ENCODE peak calls at places on chromosomes 2 and 18, in four cellular contexts. H is GM23338, Z is hepatocyte, T is chondrocyte. L is an unnamed sample.

GRCh38 chr18:51070545-51070944 is 40.5 kb downstream of the SMAD4 start:
- DNase-seq in H (no peak), Z (no peak), T (no peak), L (no peak)

GRCh38 chr2:241191101-241191500 is 2.6 kb downstream of the ANO7 start:
- DNase-seq in H (no peak), Z (no peak), T (no peak), L (no peak)

GRCh38 chr2:29012211-29012681 is 31.1 kb downstream of the TOGARAM2 start:
- DNase-seq in H (no peak), Z (no peak), T (no peak), L (no peak)

GRCh38 chr2:160022162-160022561 is 40.3 kb downstream of the PLA2R1 start:
- DNase-seq in H (peak), Z (no peak), T (no peak), L (no peak)

GRCh38 chr18:58578321-58578720 is 50.6 kb downstream of the ALPK2 start:
- DNase-seq in H (no peak), Z (no peak), T (no peak), L (peak)

GRCh38 chr18:28523758-28524475 is 347.0 kb upstream of the CDH2 start:
- DNase-seq in H (no peak), Z (no peak), T (no peak), L (no peak)

GRCh38 chr2:220959391-220959802 is 612.7 kb downstream of the EPHA4 start:
- DNase-seq in H (no peak), Z (peak), T (no peak), L (no peak)

GRCh38 chr18:8424917-8425725 is 184.1 kb upstream of the RAB12 start:
- DNase-seq in H (no peak), Z (no peak), T (no peak), L (no peak)

GRCh38 chr2:239252433-239253200 is 148.2 kb downstream of the HDAC4 start:
- DNase-seq in H (no peak), Z (no peak), T (no peak), L (no peak)

GRCh38 chr2:236799391-236800048 is 229.9 kb downstream of the ACKR3 start:
- DNase-seq in H (no peak), Z (no peak), T (no peak), L (no peak)

GRCh38 chr2:127662937-127663565 is 12.3 kb downstream of the LIMS2 start:
- DNase-seq in H (no peak), Z (no peak), T (peak), L (no peak)

GRCh38 chr2:199278099-199278498 is 179.6 kb downstream of the SATB2 start:
- DNase-seq in H (no peak), Z (no peak), T (no peak), L (no peak)

GRCh38 chr2:233480490-233481202 is 85.9 kb downstream of the USP40 start:
- DNase-seq in H (no peak), Z (no peak), T (no peak), L (no peak)

GRCh38 chr2:61135510-61135909 is 26.5 kb upstream of the C2orf74 start:
- DNase-seq in H (peak), Z (peak), T (no peak), L (no peak)

GRCh38 chr2:30930716-30931115 is 123.5 kb upstream of the CAPN13 start:
- DNase-seq in H (no peak), Z (no peak), T (peak), L (no peak)

DNA sequence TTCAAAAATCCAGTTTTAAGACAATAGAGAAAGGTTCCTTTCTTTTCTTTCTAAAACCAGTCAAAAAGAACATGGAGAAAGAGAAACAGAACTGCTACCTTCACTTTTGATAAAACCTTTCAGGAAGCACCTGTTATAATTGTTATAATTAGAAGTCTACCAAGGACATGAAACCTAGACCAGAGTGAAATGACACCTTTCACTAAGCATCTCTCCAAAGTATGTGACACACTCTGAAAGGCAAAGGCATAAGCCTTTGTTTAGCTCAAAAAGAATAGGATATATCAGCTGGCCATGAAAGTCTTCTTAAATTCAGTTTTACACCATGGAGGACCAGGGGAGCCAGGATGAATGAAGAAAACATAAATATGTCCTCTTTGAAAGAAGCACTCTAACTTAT is 18.8 kb upstream of the RBM45 start:
- DNase-seq in H (no peak), Z (no peak), T (no peak), L (no peak)
- TF ChIP-seq CTCF in H (no peak), Z (no peak), T (no peak), L (no peak)

DNA sequence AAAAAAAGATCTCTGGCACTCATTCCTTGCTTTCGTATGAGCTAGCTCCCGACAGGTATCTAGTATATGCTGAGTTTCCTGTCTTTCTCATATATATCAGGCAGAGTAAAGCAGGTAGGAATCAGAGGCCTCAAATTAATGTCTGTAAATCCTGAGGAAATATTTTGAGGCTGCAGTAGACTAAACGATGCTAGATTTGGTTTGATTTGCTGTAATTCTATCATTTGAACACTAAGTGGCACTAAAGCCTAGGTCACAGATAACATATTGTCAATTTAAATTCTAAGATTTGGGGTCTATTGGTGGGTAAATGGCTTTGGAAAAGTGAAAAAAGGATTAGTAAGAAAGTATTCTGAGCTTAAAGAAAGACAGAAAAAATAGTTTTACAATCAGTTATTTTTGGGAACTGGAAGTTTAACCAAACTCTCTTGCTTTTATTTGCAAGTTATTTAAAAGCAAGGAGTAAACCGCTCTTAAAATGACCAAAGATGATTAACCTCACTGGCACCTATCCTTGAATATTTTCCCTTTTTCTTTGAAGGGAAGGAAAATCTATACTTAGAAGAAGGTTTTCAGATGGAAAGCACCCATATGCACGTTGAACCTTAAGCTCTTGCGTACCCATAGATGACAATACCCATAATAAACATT is 37.6 kb upstream of the SLC4A10 start:
- DNase-seq in H (peak), Z (peak), T (no peak), L (no peak)
- TF ChIP-seq CTCF in H (peak), Z (peak), T (peak), L (peak)

GRCh38 chr2:21363364-21363763 is 239.6 kb downstream of the TDRD15 start:
- DNase-seq in H (no peak), Z (no peak), T (no peak), L (no peak)
- TF ChIP-seq CTCF in H (no peak), Z (no peak), T (no peak), L (no peak)

GRCh38 chr18:251572-251971 is 16.3 kb downstream of the THOC1 start:
- DNase-seq in H (no peak), Z (no peak), T (no peak), L (no peak)
- TF ChIP-seq CTCF in H (no peak), Z (no peak), T (no peak), L (no peak)

GRCh38 chr18:11741505-11742145 is 52.6 kb downstream of the GNAL start:
- DNase-seq in H (peak), Z (no peak), T (no peak), L (no peak)
- TF ChIP-seq CTCF in H (peak), Z (peak), T (peak), L (peak)

GRCh38 chr2:207048421-207048820 is 109.1 kb downstream of the CPO start:
- DNase-seq in H (no peak), Z (no peak), T (no peak), L (no peak)

GRCh38 chr2:207045531-207045930 is 106.2 kb downstream of the CPO start:
- DNase-seq in H (no peak), Z (no peak), T (no peak), L (no peak)

GRCh38 chr2:207044380-207044779 is 105.1 kb downstream of the CPO start:
- DNase-seq in H (no peak), Z (no peak), T (no peak), L (no peak)

GRCh38 chr2:207044963-207045362 is 105.6 kb downstream of the CPO start:
- DNase-seq in H (no peak), Z (peak), T (no peak), L (no peak)

DNA sequence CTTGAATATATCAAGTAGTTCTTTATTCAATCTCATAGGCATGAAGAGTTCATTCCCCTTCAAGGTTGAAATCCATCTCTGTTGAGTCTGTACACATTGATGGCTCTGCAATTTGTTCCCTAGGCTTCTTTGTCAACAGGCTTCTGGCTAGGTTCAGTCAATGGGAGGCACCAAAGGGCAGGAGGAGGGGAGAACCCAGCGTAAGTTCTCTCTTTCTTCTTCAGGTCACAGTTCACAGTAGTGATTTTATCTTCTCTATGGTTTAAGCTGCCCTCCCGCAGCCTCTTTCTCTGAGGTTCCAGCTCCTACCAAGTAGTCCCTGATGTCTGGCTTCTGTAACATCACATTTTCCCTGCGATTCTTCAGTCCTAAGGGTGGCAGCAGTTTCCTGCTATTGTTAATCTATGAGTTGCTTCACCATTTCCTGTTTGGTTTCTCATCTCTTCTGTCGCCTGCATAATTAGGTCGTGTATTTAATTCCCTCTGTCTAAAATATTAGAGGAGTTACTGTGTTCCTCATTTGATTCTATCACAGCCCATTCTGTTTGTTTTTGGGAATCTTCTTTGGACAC is 107.4 kb downstream of the CPO start:
- DNase-seq in H (no peak), Z (no peak), T (no peak), L (no peak)
- TF ChIP-seq CTCF in H (peak), Z (no peak), T (peak), L (peak)

L was measured in D721Med.